ENCODE peak calls at places on chromosomes 1 and 21, in four cellular contexts. R, Z, B and E are unnamed samples.

GRCh38 chr1:7888248-7889010 is 35.6 kb upstream of the UTS2 start:
- DNase-seq in Z (no peak), R (no peak), B (no peak), E (no peak)

GRCh38 chr1:3505161-3505560 is 50.7 kb downstream of the ARHGEF16 start:
- DNase-seq in B (no peak), R (no peak), Z (no peak), E (no peak)

GRCh38 chr1:59601032-59601431 is 213.7 kb upstream of the HOOK1 start:
- DNase-seq in R (no peak), Z (no peak), B (no peak), E (no peak)

GRCh38 chr1:84780000-84780716 is 89.9 kb upstream of the SSX2IP start:
- DNase-seq in Z (no peak), R (no peak), B (no peak), E (no peak)

GRCh38 chr1:154493276-154493675 is 8.7 kb upstream of the TDRD10 start:
- DNase-seq in R (no peak), B (no peak), Z (peak), E (peak)

GRCh38 chr1:230507671-230508407 is 81.7 kb upstream of the PGBD5 start:
- DNase-seq in R (no peak), B (no peak), Z (no peak), E (no peak)

GRCh38 chr1:194194724-194195123 is 1008.3 kb upstream of the B3GALT2 start:
- DNase-seq in R (no peak), B (no peak), Z (no peak), E (no peak)

GRCh38 chr21:14559144-14559543 is 13.0 kb upstream of the SAMSN1 start:
- DNase-seq in Z (no peak), R (no peak), B (no peak), E (no peak)

GRCh38 chr1:202187040-202187671 is 6.4 kb upstream of the LGR6 start:
- DNase-seq in R (no peak), B (no peak), Z (no peak), E (no peak)

GRCh38 chr1:210384625-210385024 is 55.9 kb downstream of the HHAT start:
- DNase-seq in Z (no peak), B (no peak), R (no peak), E (no peak)

GRCh38 chr1:61089338-61089737 is 7.0 kb downstream of the NFIA start:
- DNase-seq in Z (no peak), R (no peak), B (no peak), E (no peak)

GRCh38 chr1:4702464-4702863 is 48.1 kb downstream of the AJAP1 start:
- DNase-seq in Z (no peak), B (no peak), R (no peak), E (no peak)

GRCh38 chr1:174839211-174839610 is 160.5 kb upstream of the CACYBP start:
- DNase-seq in R (no peak), B (no peak), Z (no peak), E (no peak)

GRCh38 chr1:193181985-193182384 is 4.4 kb downstream of the B3GALT2 start:
- DNase-seq in R (no peak), B (no peak), Z (peak), E (no peak)

GRCh38 chr1:213124590-213124989 is 73.5 kb downstream of the RPS6KC1 start:
- DNase-seq in Z (peak), R (no peak), B (no peak), E (no peak)

GRCh38 chr1:213123532-213123931 is 72.5 kb downstream of the RPS6KC1 start:
- DNase-seq in R (no peak), Z (no peak), B (no peak), E (no peak)

GRCh38 chr1:213120961-213121360 is 69.9 kb downstream of the RPS6KC1 start:
- DNase-seq in R (no peak), B (no peak), Z (no peak), E (no peak)

GRCh38 chr1:213123087-213123486 is 72.0 kb downstream of the RPS6KC1 start:
- DNase-seq in R (no peak), Z (no peak), B (no peak), E (no peak)

DNA sequence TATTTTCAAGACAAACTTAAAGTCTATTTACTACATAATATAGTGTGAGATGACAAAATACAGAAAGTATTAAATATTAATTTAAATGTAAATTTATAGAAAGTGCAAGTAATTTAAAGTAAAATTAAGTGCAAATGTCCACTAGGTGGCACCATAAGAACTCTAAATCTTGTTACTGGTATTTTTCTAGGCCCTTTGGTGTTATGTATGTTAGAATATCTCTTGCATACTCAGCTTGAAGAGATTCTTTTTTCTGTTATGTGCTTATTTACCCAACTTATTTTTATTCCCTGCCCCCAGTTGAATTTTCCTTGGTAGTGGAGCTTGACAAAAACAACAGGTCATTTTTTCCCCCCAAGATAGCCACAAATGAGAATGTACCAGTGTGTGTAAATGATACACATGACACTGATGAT is 71.5 kb downstream of the RPS6KC1 start:
- DNase-seq in R (no peak), B (no peak), Z (peak), E (peak)
- TF ChIP-seq NRF1 in R (no peak), B (no peak), Z (no peak), E (no peak)

DNA sequence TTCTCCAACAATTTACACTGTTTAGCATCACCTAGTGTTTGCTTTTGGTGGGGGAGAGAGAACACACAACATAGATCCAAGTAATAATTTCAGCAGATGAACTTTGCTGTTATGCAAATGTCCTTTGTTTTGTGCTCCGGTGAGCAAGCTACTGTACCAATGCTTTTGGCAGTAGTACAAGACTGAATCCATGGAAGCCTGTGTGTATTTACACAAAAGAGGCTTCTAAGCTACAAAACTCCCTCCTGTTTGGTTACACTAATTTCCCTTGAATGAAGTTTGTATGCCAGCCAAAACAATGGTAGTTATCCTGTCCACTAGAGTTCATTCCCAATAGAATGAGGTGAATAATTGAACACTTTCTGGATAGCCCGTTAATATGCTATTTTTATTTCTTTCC is 320.5 kb downstream of the KCTD3 start:
- DNase-seq in R (no peak), Z (no peak), B (no peak), E (no peak)
- TF ChIP-seq RFX5 in R (no peak), Z (no peak), B (no peak), E (no peak)

DNA sequence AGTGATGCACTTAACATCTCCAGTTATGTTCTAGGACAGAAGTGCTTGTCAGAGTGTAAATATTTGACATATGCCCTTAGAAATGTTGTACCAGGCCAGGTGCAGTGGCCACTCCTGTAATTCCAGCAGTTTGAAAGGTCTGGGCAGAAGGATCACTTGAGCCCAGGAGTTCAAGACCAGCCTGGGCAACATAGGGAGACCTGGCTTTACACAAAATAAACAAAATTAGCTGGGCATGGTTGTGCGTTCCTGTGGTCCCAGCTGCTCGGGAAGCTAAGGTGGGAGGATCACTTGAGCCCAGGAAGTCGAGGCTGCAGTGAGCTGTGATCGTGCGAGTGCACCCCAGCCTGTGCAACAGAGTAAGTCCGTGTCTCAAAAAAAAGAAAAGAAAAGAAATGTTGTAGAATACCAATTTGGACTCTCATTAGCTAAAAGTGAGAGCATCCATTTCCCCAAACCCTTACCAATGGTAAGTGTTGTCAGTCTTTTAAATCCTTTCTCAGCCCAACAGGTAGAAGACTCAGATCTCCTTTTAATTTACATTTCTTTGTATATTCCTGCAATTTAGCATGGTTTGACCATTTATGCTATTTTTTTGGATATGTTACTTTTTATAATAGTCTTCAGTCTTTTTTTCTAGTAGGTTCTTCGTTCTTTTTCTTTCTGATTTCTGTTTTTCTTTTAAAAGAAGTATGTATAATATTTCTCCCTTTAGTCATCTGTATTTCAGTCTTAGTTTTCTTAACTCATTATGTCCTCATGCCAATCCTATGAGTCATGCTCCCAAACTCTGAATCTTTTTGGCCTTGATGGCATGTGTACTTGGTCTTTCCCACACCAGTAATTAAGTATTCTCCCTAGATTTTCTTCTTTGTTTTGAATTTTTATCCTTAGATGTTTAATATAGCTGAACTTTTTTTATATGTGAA is 74.4 kb downstream of the CAMTA1 start:
- DNase-seq in R (no peak), Z (no peak), B (no peak), E (no peak)
- TF ChIP-seq NRF1 in R (no peak), Z (no peak), B (no peak), E (no peak)

DNA sequence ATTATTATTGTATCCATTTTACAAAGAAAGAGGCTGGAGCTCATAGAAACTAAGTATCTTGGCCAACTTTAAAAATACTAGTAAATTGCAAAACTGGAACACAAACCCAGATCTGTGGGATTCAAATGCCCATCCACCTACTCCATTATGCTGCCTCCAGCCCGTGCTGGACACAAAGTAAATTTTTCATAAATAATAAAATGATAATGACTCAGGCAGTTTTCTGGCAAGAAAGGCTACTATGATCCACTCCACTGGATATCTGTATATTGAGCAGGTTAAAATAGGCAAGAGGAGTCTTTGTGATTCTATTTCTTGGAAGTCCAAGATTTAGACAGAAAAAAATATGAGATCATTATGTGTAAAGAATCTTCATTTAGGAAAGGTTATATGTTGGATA is 138.3 kb upstream of the DUSP10 start:
- DNase-seq in B (no peak), R (no peak), Z (no peak), E (no peak)
- TF ChIP-seq RFX5 in B (no peak), R (no peak), Z (no peak), E (no peak)

DNA sequence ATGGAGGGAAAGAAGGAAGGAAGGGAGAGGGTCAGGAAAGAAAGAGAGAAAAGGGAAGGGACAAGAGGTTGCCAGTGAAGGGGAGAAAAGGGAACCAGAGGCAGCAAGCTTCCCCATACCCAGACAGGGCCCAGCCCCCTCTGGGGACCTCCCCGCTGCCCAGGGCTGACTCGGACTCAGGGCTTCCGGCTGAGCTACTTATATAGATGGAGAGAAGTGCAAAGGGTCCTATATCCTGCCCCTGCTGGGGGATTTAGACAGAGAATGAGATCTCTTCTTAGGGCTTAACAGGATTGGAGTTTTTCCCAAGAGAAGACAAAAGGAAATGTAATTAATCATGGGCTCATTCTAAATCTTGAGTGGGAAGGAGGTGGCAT is at the start of gene ETV3L:
- DNase-seq in Z (no peak), B (no peak), R (no peak), E (no peak)
- TF ChIP-seq NRF1 in Z (no peak), B (no peak), R (no peak), E (no peak)

GRCh38 chr1:18705811-18706210 is 75.2 kb downstream of the PAX7 start:
- DNase-seq in R (no peak), B (no peak), Z (no peak), E (no peak)
- TF ChIP-seq RFX5 in R (no peak), B (no peak), Z (no peak), E (no peak)

DNA sequence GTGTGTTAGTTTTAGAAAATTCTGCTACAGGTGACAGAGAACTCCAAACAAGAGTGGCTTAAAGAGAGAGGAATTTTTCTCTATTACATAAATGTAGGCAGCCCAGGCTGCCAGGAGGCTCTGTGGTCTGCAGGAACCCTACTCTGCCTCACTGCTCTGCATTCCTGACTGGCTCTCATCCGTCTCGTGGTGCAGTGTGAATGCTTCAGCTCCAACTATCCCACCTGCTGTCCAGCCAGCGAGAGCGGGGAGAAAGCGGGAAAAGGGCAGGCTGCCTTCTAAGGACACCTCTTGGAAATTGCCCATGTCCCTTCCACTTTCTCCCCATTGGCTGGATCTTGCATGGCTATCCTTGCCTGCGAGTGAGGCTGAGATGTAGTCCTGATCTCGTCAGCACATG is 131.3 kb downstream of the PEX14 start:
- DNase-seq in R (no peak), Z (no peak), B (no peak), E (no peak)
- TF ChIP-seq NRF1 in R (no peak), Z (no peak), B (no peak), E (no peak)

GRCh38 chr1:65412984-65413375 is 7.5 kb upstream of the LEPR start:
- DNase-seq in B (no peak), R (no peak), Z (no peak), E (no peak)
- TF ChIP-seq RFX5 in B (no peak), R (no peak), Z (no peak), E (no peak)

GRCh38 chr1:22275626-22276395 is 132.9 kb upstream of the WNT4 start:
- DNase-seq in B (no peak), R (peak), Z (peak), E (peak)
- TF ChIP-seq NRF1 in B (no peak), R (no peak), Z (no peak), E (no peak)